ENCODE peak calls at places on chromosomes 11 and 22, in five cellular contexts. R is NB4, Z is SHP77, X is NCI-H446 treated with DMSO at 0.1 percent for 48 hours, N is neural crest cell. L is an unnamed sample.

GRCh38 chr11:114080769-114081168 is 21.3 kb downstream of the ZBTB16 start:
- DNase-seq in R (no peak), Z (no peak), X (no peak), N (no peak), L (no peak)

GRCh38 chr11:75869661-75870455 is 54.8 kb downstream of the UVRAG start:
- DNase-seq in R (no peak), Z (no peak), X (no peak), N (no peak), L (no peak)

GRCh38 chr11:70854891-70855556 is 397.4 kb downstream of the SHANK2 start:
- DNase-seq in R (no peak), Z (peak; percentile 49), X (no peak), N (no peak), L (no peak)

GRCh38 chr22:27845603-27846100 is 44.1 kb upstream of the MN1 start:
- DNase-seq in R (no peak), Z (no peak), X (no peak), N (no peak), L (no peak)

GRCh38 chr11:122267602-122268001 is 151.6 kb upstream of the BLID start:
- DNase-seq in R (peak; percentile 44), Z (no peak), X (no peak), N (no peak), L (no peak)

GRCh38 chr11:86932942-86933875 is 22.0 kb downstream of the FZD4 start:
- DNase-seq in R (no peak), Z (no peak), X (no peak), N (no peak), L (no peak)

GRCh38 chr11:27085605-27086004 is 45.0 kb downstream of the BBOX1 start:
- DNase-seq in R (no peak), Z (no peak), X (no peak), N (no peak), L (no peak)

GRCh38 chr11:76025068-76025467 is 181.2 kb downstream of the WNT11 start:
- DNase-seq in R (no peak), Z (no peak), X (no peak), N (no peak), L (no peak)

GRCh38 chr11:1943576-1943975 is 3.6 kb upstream of the MRPL23 start:
- DNase-seq in R (no peak), Z (no peak), X (no peak), N (peak; percentile 1), L (no peak)

GRCh38 chr11:1340111-1340510 is 30.7 kb upstream of the TOLLIP start:
- DNase-seq in R (no peak), Z (no peak), X (no peak), N (no peak), L (no peak)

GRCh38 chr11:69801513-69802335 is 17.5 kb downstream of the FGF3 start:
- DNase-seq in R (no peak), Z (peak; percentile 10), X (no peak), N (peak; percentile 58), L (no peak)

GRCh38 chr22:21984793-21985192 is 2.2 kb upstream of the TOP3B start:
- DNase-seq in R (peak; percentile 40), Z (no peak), X (no peak), N (peak; percentile 48), L (no peak)

GRCh38 chr11:64304316-64305072 is 830 bp upstream of the ESRRA start:
- DNase-seq in R (peak; percentile 98), Z (peak; percentile 86), X (peak; percentile 77), N (peak; percentile 98), L (peak; percentile 86)

GRCh38 chr11:70367071-70367470 is 31.3 kb upstream of the CTTN start:
- DNase-seq in R (peak; percentile 61), Z (no peak), X (no peak), N (no peak), L (no peak)

GRCh38 chr11:44133335-44133946 is 38.0 kb downstream of the EXT2 start:
- DNase-seq in R (peak; percentile 31), Z (peak; percentile 23), X (peak; percentile 24), N (no peak), L (no peak)

GRCh38 chr11:433111-433510 is 8.7 kb downstream of the ANO9 start:
- DNase-seq in R (no peak), Z (no peak), X (no peak), N (no peak), L (no peak)

GRCh38 chr11:45314900-45315299 is 28.8 kb upstream of the SYT13 start:
- DNase-seq in R (no peak), Z (no peak), X (no peak), N (no peak), L (no peak)

GRCh38 chr11:8282621-8283509 is 19.2 kb upstream of the LMO1 start:
- DNase-seq in R (no peak), Z (no peak), X (no peak), N (no peak), L (no peak)

GRCh38 chr11:40508307-40508706 is 951.1 kb downstream of the LRRC4C start:
- DNase-seq in R (no peak), Z (no peak), X (no peak), N (no peak), L (no peak)

GRCh38 chr11:64590763-64591221 is at the start of gene SLC22A12:
- DNase-seq in R (no peak), Z (no peak), X (no peak), N (no peak), L (no peak)